ENCODE peak calls at places on chromosomes 6 and 20, in eight cellular contexts. X is caudate nucleus, J is IMR-90, C is uterus, B is heart right ventricle, D is PC-3, K is A673, G is HL-60. M is an unnamed sample.

GRCh38 chr6:161498359-161498758 is 224.5 kb upstream of the AGPAT4 start:
- DNase-seq in X (no peak), J (peak), C (no peak), B (no peak), D (peak), K (peak), G (no peak), M (no peak)

GRCh38 chr6:167717455-167717854 is 109.3 kb upstream of the AFDN start:
- DNase-seq in X (no peak), J (no peak), C (no peak), B (no peak), D (no peak), K (no peak), G (no peak), M (no peak)

GRCh38 chr20:62815066-62815991 is 1.5 kb upstream of the COL9A3 start:
- DNase-seq in X (no peak), J (peak), C (no peak), B (no peak), D (peak), K (peak), G (no peak), M (no peak)

GRCh38 chr6:53837875-53838806 is 43.3 kb downstream of the LRRC1 start:
- DNase-seq in X (peak), J (peak), C (peak), B (no peak), D (no peak), K (peak), G (no peak), M (peak)

GRCh38 chr6:99490608-99491007 is 24.6 kb downstream of the USP45 start:
- DNase-seq in X (no peak), J (no peak), C (no peak), B (no peak), D (no peak), K (no peak), G (no peak), M (no peak)

GRCh38 chr6:32952817-32953739 is at the start of gene HLA-DMA:
- DNase-seq in X (no peak), J (peak), C (peak), B (peak), D (peak), K (peak), G (peak), M (peak)

GRCh38 chr6:5673016-5673415 is 333.7 kb downstream of the NRN1 start:
- DNase-seq in X (no peak), J (no peak), C (no peak), B (no peak), D (no peak), K (no peak), G (no peak), M (no peak)

GRCh38 chr6:7812623-7813022 is 86.7 kb downstream of the BMP6 start:
- DNase-seq in X (no peak), J (no peak), C (no peak), B (no peak), D (no peak), K (no peak), G (no peak), M (no peak)

GRCh38 chr6:142374090-142374783 is 72.4 kb downstream of the ADGRG6 start:
- DNase-seq in X (no peak), J (no peak), C (no peak), B (no peak), D (no peak), K (no peak), G (no peak), M (no peak)

DNA sequence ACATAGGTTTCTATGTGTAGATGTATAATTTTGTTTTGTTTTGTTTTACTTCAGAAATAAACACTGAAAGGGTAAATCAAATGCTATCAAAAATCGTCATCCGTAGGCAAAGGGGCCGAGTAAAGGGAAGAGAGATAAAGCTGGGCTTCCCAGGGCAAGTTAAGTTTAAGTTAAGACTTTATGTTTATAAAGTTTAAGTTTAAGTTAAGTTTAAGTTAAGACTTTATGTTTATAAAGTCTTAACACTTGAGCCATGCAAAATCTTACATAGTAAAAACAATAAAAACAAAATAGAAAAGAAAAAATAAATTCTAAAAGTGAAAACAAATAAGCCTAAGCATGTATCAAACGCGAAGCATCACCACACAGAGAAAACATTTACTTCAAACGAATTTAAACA is 216.1 kb upstream of the SYNDIG1 start:
- DNase-seq in X (no peak), J (no peak), C (no peak), B (no peak), D (no peak), K (no peak), G (no peak), M (no peak)
- H3K27ac ChIP-seq in X (no peak), J (no peak), C (no peak), B (no peak), D (no peak), K (no peak), G (no peak), M (no peak)

GRCh38 chr20:63920226-63920625 is 25.3 kb downstream of the DNAJC5 start:
- DNase-seq in X (no peak), J (no peak), C (no peak), B (no peak), D (no peak), K (no peak), G (no peak), M (no peak)

GRCh38 chr20:63915471-63915870 is 20.5 kb downstream of the DNAJC5 start:
- DNase-seq in X (no peak), J (no peak), C (no peak), B (peak), D (no peak), K (no peak), G (no peak), M (no peak)

GRCh38 chr20:63923626-63924025 is 28.7 kb downstream of the DNAJC5 start:
- DNase-seq in X (no peak), J (no peak), C (no peak), B (no peak), D (no peak), K (no peak), G (no peak), M (no peak)

GRCh38 chr20:63917811-63918210 is 22.9 kb downstream of the DNAJC5 start:
- DNase-seq in X (peak), J (no peak), C (no peak), B (no peak), D (no peak), K (no peak), G (no peak), M (no peak)

GRCh38 chr20:63919130-63919529 is 24.2 kb downstream of the DNAJC5 start:
- DNase-seq in X (no peak), J (no peak), C (no peak), B (no peak), D (no peak), K (no peak), G (no peak), M (no peak)
- H3K27ac ChIP-seq in X (no peak), J (no peak), C (no peak), B (no peak), D (no peak), K (no peak), G (no peak), M (no peak)

DNA sequence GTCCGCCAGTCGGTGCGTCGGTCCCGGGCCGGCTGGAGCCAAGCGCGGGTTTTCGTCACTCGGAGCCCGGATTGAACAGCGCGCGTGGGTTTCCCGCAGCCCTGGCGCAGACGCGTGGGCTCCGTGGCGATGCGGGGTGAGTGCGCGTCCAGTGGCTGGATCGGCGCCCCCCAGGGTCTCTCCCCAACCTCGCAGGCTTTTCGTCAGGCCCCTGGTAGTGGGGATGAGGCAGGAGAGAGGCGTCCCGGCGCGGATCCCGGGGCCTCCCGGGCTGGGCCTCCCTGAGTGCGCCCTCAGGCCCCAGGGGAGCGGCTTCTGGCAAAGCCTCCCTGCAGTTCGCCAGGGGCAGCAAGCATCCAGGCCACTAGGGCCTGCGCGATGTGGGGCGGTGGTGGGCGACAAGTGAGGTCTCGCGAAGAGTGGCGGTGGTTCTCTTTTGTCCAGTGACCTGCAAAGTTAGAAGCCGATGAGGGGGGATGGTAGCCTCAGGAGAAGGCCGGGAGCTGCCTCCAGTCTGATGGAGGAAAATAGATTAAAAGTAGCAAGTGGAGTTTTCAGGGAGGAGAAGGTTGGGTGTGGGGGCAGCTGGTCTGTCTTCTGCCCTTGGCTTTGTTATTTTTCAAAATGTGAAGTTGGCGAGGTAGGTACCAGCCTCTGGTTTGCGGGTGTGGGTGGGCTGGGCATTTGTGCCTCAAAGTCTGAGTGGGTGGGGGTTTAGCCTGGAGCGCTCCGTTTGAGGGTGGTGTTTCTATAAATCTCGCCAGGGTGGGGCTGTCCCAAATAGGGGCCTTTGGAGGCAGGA is 1.6 kb downstream of the TOX2 start:
- DNase-seq in X (no peak), J (no peak), C (no peak), B (no peak), D (no peak), K (peak), G (no peak), M (no peak)
- H3K27ac ChIP-seq in X (no peak), J (peak), C (peak), B (no peak), D (no peak), K (peak), G (no peak), M (no peak)

GRCh38 chr20:49622243-49622642 is 54.3 kb upstream of the PTGIS start:
- DNase-seq in X (no peak), J (no peak), C (no peak), B (no peak), D (no peak), K (no peak), G (no peak), M (no peak)
- H3K27ac ChIP-seq in X (no peak), J (no peak), C (no peak), B (no peak), D (no peak), K (no peak), G (no peak), M (no peak)

DNA sequence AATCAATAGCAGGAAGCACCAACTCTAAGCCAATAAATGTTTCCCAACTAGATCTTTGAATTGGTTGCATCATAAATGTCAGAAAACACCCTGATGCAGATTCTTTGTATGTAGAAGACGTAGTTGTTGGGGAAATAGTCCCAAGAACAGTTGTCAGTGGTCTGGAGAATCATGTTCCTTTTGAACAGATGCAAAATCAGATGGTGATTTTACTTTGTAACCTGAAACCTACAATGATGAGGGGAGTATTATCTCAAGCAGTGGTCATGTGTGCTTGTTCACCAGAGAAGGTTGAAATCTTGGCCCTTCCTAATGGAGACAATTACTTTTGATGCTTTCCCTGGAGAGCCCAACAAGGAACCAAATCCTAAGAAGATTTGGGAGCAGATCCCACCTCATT is 132.5 kb downstream of the MACROD2 start:
- DNase-seq in X (no peak), J (no peak), C (no peak), B (no peak), D (no peak), K (no peak), G (no peak), M (no peak)
- H3K27ac ChIP-seq in X (no peak), J (no peak), C (no peak), B (no peak), D (no peak), K (no peak), G (no peak), M (no peak)

GRCh38 chr20:667351-668034 is 8.1 kb downstream of the SCRT2 start:
- DNase-seq in X (no peak), J (peak), C (no peak), B (peak), D (peak), K (peak), G (no peak), M (peak)
- H3K27ac ChIP-seq in X (no peak), J (no peak), C (no peak), B (no peak), D (no peak), K (no peak), G (no peak), M (no peak)

DNA sequence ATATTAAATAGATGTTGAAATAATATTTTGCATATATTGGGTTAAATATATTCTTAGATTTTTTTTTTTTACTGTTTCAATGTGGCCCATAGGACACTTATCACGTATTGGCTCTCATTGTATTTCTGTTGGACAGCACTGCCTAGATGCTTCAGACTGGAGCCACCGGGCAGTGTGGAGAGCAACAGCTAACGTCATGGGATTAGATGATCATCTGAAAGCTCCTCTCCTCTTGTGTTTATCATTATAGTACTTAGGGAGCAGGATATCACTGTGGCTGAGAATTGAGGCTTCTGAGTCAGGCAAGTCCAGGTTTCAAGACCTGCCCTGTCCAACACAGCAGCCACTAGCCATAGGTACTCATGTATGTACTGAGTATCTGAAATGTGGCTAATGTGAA is 87.4 kb downstream of the ZHX3 start:
- DNase-seq in X (no peak), J (no peak), C (no peak), B (no peak), D (no peak), K (no peak), G (no peak), M (no peak)
- H3K27ac ChIP-seq in X (peak), J (no peak), C (no peak), B (no peak), D (no peak), K (no peak), G (no peak), M (peak)

DNA sequence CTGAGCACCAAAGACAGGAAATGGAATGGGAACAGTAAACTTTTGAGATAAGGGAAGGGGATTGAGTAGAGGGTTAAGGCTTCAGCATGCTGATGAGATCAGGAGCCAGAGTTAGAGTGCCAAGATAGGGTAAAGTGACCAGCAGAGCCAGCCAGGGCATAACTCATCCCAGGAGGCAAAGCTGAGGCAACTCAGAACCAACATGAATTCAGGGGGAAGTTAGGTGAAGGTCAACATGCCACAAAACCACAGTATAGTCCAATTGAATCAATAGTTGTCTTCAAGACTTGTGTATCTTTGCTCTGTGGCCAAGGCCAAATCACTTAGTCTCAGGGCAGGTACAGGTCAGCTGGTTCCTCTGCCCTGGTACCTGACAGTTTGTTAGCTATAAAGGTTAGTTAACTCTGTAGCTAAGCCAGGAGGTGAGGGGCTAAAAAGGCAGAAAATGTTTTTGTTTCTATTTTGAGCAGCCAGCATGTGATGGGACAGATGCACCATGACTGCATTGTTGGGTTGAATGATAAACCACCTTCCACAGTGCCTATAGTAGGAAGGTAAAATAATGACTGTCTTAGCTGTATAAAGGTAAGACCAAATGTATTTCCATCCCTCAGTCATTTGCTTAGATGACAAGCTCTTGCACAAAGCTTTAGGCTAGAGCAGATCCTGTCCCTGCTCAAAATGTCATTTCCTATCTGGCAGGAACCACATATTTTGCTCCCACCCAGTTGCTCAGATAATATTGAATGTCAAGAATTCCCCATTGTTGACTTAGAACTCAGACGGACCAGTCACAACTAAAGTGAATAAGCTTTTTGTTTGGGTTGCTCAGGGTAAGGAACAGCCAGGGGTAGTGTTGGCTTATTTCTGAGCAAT is 15.8 kb downstream of the RNF8 start:
- DNase-seq in X (no peak), J (peak), C (no peak), B (no peak), D (peak), K (no peak), G (no peak), M (no peak)
- H3K27ac ChIP-seq in X (peak), J (no peak), C (no peak), B (no peak), D (peak), K (no peak), G (no peak), M (peak)

M was measured in substantia nigra.